ENCODE peak calls at places on chromosomes 3 and 15, in six cellular contexts. D is fibroblast of pulmonary artery, S is natural killer cell, H is GM10248, I is B cell, L is cardiac muscle cell. F is an unnamed sample.

GRCh38 chr3:85790445-85791030 is 831.7 kb downstream of the CADM2 start:
- DNase-seq in D (no peak), S (no peak), H (no peak), I (no peak), L (no peak), F (no peak)

GRCh38 chr3:149529099-149529498 is 54.6 kb downstream of the TM4SF4 start:
- DNase-seq in D (no peak), S (no peak), H (no peak), I (no peak), L (no peak), F (no peak)

GRCh38 chr3:52714335-52715302 is 8.7 kb downstream of the SPCS1 start:
- DNase-seq in D (no peak), S (no peak), H (no peak), I (no peak), L (peak; percentile 48), F (no peak)

GRCh38 chr3:183073839-183074615 is 25.3 kb downstream of the MCCC1 start:
- DNase-seq in D (peak; percentile 30), S (no peak), H (no peak), I (no peak), L (no peak), F (no peak)

GRCh38 chr3:105166893-105167292 is 199.8 kb upstream of the ALCAM start:
- DNase-seq in D (peak; percentile 18), S (no peak), H (no peak), I (no peak), L (no peak), F (no peak)

GRCh38 chr15:64912379-64912778 is 677 bp downstream of the ANKDD1A start:
- DNase-seq in D (no peak), S (no peak), H (no peak), I (peak; percentile 17), L (no peak), F (no peak)

GRCh38 chr3:170558417-170558816 is 27.5 kb downstream of the SLC7A14 start:
- DNase-seq in D (no peak), S (no peak), H (no peak), I (no peak), L (no peak), F (no peak)

GRCh38 chr15:96264801-96265515 is 65.5 kb upstream of the NR2F2 start:
- DNase-seq in D (peak; percentile 28), S (no peak), H (no peak), I (no peak), L (peak; percentile 30), F (no peak)

GRCh38 chr3:60933828-60934227 is 317.4 kb downstream of the FHIT start:
- DNase-seq in D (no peak), S (no peak), H (no peak), I (no peak), L (no peak), F (no peak)

GRCh38 chr3:43770426-43771103 is 79.8 kb downstream of the ABHD5 start:
- DNase-seq in D (peak; percentile 36), S (no peak), H (no peak), I (no peak), L (no peak), F (peak; percentile 55)

GRCh38 chr3:177590826-177591225 is 393.5 kb upstream of the TBL1XR1 start:
- DNase-seq in D (no peak), S (no peak), H (no peak), I (no peak), L (no peak), F (no peak)

DNA sequence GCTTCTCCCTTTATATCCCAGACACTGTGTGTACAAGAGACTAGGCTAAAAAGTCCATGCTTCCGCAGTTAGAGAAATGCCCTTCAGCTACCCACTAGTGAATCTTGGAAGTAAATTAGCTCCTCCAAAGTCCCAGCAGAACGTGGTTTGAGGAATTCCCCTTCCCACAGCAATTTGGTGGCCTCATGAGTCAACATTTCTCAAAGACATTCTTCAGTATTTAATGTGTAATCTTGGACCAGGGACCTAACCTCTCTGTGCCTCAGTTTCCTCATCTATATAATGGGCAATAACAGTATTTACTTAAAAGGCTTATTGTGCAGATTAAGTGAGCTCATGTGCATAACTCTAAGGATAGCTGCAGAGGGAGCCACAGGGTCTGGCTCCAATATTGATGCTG is 92.2 kb downstream of the OXNAD1 start:
- DNase-seq in D (peak; percentile 18), S (no peak), H (no peak), I (no peak), L (no peak), F (no peak)
- TF ChIP-seq CTCF in D (no peak), S (no peak), H (no peak), I (no peak), L (no peak), F (no peak)

DNA sequence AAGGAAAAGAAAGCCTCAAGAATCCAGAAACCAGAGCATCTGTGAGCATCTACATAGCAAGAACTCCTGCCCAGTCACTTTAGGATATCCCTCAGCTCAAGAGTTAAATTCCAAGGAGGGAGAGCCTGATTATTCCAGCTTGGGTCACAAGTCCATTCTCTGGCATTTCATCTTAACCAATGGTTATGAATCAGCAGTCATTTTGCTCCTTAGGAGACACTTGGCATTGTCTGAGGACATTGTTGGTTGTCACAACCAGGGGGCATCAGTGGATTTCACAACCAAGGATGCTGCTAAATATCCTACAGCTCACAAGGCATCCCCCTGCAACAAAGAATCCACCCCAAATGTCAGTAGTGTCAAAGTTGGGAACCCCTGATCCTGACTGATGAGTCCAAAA is 51.0 kb upstream of the LMCD1 start:
- DNase-seq in D (peak; percentile 16), S (no peak), H (no peak), I (no peak), L (no peak), F (no peak)
- TF ChIP-seq CTCF in D (no peak), S (no peak), H (no peak), I (no peak), L (no peak), F (no peak)

GRCh38 chr3:7421065-7421464 is 560.1 kb downstream of the GRM7 start:
- DNase-seq in D (no peak), S (no peak), H (no peak), I (no peak), L (no peak), F (no peak)
- TF ChIP-seq CTCF in D (no peak), S (no peak), H (no peak), I (no peak), L (no peak), F (no peak)

DNA sequence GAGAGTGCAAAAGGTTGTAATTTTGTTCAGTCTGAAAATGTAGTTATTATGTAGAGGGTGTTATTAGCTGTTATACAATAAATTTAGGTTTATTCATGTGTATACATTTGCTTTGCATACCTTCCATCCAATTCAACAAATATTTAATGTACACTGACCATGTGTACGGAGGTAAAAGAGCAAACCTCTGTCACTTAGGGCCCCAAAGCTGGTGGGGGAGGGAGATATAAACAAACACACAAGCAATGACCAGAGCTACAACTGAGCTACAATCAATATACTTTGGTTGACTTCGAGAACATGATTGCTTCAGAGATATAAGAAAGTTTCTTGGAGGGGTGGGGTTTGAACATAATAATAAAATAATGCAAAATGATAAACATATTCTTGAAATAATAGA is 17.5 kb upstream of the BCL6 start:
- DNase-seq in D (no peak), S (no peak), H (no peak), I (no peak), L (no peak), F (no peak)
- TF ChIP-seq CTCF in D (no peak), S (no peak), H (no peak), I (no peak), L (no peak), F (no peak)

GRCh38 chr3:107206141-107206540 is 171.1 kb upstream of the CCDC54 start:
- DNase-seq in D (peak; percentile 84), S (no peak), H (peak; percentile 11), I (no peak), L (peak; percentile 68), F (no peak)

GRCh38 chr3:107205354-107205753 is 171.9 kb upstream of the CCDC54 start:
- DNase-seq in D (no peak), S (no peak), H (no peak), I (no peak), L (no peak), F (no peak)

GRCh38 chr3:107201146-107201545 is 176.1 kb upstream of the CCDC54 start:
- DNase-seq in D (no peak), S (no peak), H (no peak), I (no peak), L (no peak), F (no peak)

GRCh38 chr3:107206945-107207344 is 170.3 kb upstream of the CCDC54 start:
- DNase-seq in D (no peak), S (no peak), H (no peak), I (no peak), L (no peak), F (no peak)

GRCh38 chr3:107204121-107204520 is 173.1 kb upstream of the CCDC54 start:
- DNase-seq in D (no peak), S (no peak), H (no peak), I (no peak), L (no peak), F (no peak)
- TF ChIP-seq CTCF in D (no peak), S (no peak), H (no peak), I (no peak), L (no peak), F (no peak)

GRCh38 chr3:57805263-57805662 is 49.2 kb downstream of the SLMAP start:
- DNase-seq in D (no peak), S (no peak), H (no peak), I (no peak), L (no peak), F (no peak)
- TF ChIP-seq CTCF in D (no peak), S (no peak), H (no peak), I (no peak), L (no peak), F (no peak)

DNA sequence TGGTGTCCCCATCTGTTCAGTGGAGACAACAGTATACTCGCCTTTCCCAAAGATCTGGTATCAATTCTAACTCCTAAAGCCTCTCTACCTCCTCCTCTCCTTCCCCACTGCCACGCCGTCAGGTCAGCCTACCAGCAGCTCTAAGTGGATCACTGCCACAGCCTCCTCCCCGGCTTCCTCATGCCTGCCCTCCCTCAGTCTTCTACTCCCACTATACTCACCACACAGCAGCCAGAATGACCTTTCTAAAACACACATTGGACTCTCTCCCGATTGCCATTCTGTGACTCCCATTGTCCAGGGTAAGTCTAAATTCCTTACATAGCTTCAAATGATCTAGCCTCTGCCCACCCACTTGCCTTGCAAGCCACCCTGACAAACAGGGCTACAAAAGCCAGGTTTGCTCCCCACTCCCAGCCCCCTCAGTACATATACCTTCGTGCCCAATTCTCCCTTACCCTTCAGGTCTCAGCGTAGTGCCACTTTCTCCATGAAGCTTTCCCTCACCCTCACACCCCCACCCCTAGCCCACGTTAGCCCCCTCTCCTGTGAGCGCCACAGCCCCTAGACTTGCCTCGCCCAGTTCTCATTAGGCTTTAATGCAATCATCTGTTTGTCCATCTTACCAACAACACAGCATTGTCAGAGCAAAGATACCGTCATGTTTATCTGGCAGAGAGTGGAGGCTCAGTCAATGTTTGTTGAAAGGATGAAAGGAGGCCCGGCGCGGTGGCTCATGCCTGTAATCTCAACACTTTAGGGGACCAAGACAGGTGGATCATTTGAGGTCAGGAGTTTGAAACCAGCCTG is 9.5 kb upstream of the SEMA7A start:
- DNase-seq in D (peak; percentile 66), S (no peak), H (no peak), I (no peak), L (no peak), F (no peak)
- TF ChIP-seq CTCF in D (no peak), S (no peak), H (no peak), I (no peak), L (no peak), F (no peak)

F was measured in CD14-positive monocyte.